ENCODE peak calls at places on chromosomes 2 and 18, in eight cellular contexts. One of them, this sample, is unnamed. For H3K4me1, the result is how much of the 10 kb centered on the place peaks cover.

GRCh38 chr2:166494140-166494544 is at the start of gene SCN7A:
- DNase-seq in CD8-positive, alpha-beta memory T cell: no peak
- DNase-seq in transverse colon: peak
- DNase-seq in A549: no peak
- DNase-seq in A673: peak
- DNase-seq in heart left ventricle: peak
- DNase-seq in DND-41: no peak
- DNase-seq in aorta: peak
- DNase-seq in this sample: peak

GRCh38 chr2:22261165-22261564 is 1123.8 kb upstream of the KLHL29 start:
- DNase-seq in CD8-positive, alpha-beta memory T cell: no peak
- DNase-seq in transverse colon: no peak
- DNase-seq in A549: no peak
- DNase-seq in A673: no peak
- DNase-seq in heart left ventricle: no peak
- DNase-seq in DND-41: no peak
- DNase-seq in aorta: no peak
- DNase-seq in this sample: no peak

GRCh38 chr2:26768759-26769500 is 4.8 kb downstream of the SLC35F6 start:
- DNase-seq in CD8-positive, alpha-beta memory T cell: no peak
- DNase-seq in transverse colon: peak
- DNase-seq in A549: peak
- DNase-seq in A673: no peak
- DNase-seq in heart left ventricle: peak
- DNase-seq in DND-41: no peak
- DNase-seq in aorta: peak
- DNase-seq in this sample: peak

GRCh38 chr2:55581875-55582547 is 35.4 kb downstream of the PPP4R3B start:
- DNase-seq in CD8-positive, alpha-beta memory T cell: no peak
- DNase-seq in transverse colon: peak
- DNase-seq in A549: no peak
- DNase-seq in A673: peak
- DNase-seq in heart left ventricle: no peak
- DNase-seq in DND-41: no peak
- DNase-seq in aorta: no peak
- DNase-seq in this sample: no peak

GRCh38 chr2:221088506-221088905 is 483.6 kb downstream of the EPHA4 start:
- DNase-seq in CD8-positive, alpha-beta memory T cell: no peak
- DNase-seq in transverse colon: no peak
- DNase-seq in A549: no peak
- DNase-seq in A673: no peak
- DNase-seq in heart left ventricle: no peak
- DNase-seq in DND-41: no peak
- DNase-seq in aorta: no peak
- DNase-seq in this sample: no peak

GRCh38 chr2:61670591-61671503 is 132.7 kb upstream of the XPO1 start:
- DNase-seq in CD8-positive, alpha-beta memory T cell: no peak
- DNase-seq in transverse colon: peak
- DNase-seq in A549: peak
- DNase-seq in A673: no peak
- DNase-seq in heart left ventricle: no peak
- DNase-seq in DND-41: no peak
- DNase-seq in aorta: no peak
- DNase-seq in this sample: peak

GRCh38 chr2:204505488-204505887 is 39.8 kb upstream of the PARD3B start:
- DNase-seq in CD8-positive, alpha-beta memory T cell: no peak
- DNase-seq in transverse colon: no peak
- DNase-seq in A549: no peak
- DNase-seq in A673: no peak
- DNase-seq in heart left ventricle: no peak
- DNase-seq in DND-41: no peak
- DNase-seq in aorta: no peak
- DNase-seq in this sample: no peak

GRCh38 chr2:6471419-6471818 is 394.3 kb downstream of the CMPK2 start:
- DNase-seq in CD8-positive, alpha-beta memory T cell: no peak
- DNase-seq in transverse colon: no peak
- DNase-seq in A549: no peak
- DNase-seq in A673: no peak
- DNase-seq in heart left ventricle: no peak
- DNase-seq in DND-41: no peak
- DNase-seq in aorta: no peak
- DNase-seq in this sample: no peak

GRCh38 chr2:206086683-206087350 is 843 bp upstream of the INO80D start:
- DNase-seq in CD8-positive, alpha-beta memory T cell: no peak
- DNase-seq in transverse colon: no peak
- DNase-seq in A549: peak
- DNase-seq in A673: peak
- DNase-seq in heart left ventricle: no peak
- DNase-seq in DND-41: no peak
- DNase-seq in aorta: no peak
- DNase-seq in this sample: no peak

GRCh38 chr2:160426604-160427003 is 67.0 kb downstream of the RBMS1 start:
- DNase-seq in CD8-positive, alpha-beta memory T cell: no peak
- DNase-seq in transverse colon: no peak
- DNase-seq in A549: no peak
- DNase-seq in A673: peak
- DNase-seq in heart left ventricle: no peak
- DNase-seq in DND-41: no peak
- DNase-seq in aorta: no peak
- DNase-seq in this sample: no peak

GRCh38 chr2:160425394-160425793 is 68.2 kb downstream of the RBMS1 start:
- DNase-seq in CD8-positive, alpha-beta memory T cell: no peak
- DNase-seq in transverse colon: no peak
- DNase-seq in A549: no peak
- DNase-seq in A673: no peak
- DNase-seq in heart left ventricle: no peak
- DNase-seq in DND-41: no peak
- DNase-seq in aorta: no peak
- DNase-seq in this sample: no peak

GRCh38 chr2:160428425-160428763 is 65.2 kb downstream of the RBMS1 start:
- DNase-seq in CD8-positive, alpha-beta memory T cell: no peak
- DNase-seq in transverse colon: no peak
- DNase-seq in A549: no peak
- DNase-seq in A673: peak
- DNase-seq in heart left ventricle: no peak
- DNase-seq in DND-41: no peak
- DNase-seq in aorta: no peak
- DNase-seq in this sample: no peak

GRCh38 chr2:160427629-160428424 is 65.8 kb downstream of the RBMS1 start:
- DNase-seq in CD8-positive, alpha-beta memory T cell: peak
- DNase-seq in transverse colon: peak
- DNase-seq in A549: no peak
- DNase-seq in A673: peak
- DNase-seq in heart left ventricle: no peak
- DNase-seq in DND-41: peak
- DNase-seq in aorta: no peak
- DNase-seq in this sample: no peak

DNA sequence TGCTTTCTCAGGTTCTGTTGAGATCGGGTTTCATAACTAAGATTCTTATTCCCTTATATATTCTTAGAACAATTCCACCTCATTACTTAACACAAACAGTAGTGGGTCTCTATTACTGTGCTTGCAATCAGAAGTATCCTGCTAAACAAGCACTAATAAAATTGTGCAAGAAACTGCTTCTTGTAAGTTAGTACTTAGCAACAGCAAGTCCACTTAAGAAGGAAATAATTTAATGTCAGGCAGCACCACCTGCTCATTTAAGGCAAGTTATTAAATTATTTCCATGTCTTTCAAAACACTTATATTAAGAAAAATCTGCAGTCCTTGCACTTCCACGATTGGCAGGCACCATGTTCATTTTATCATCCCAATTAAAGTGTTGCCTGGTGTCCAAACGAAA is 67.8 kb downstream of the RBMS1 start:
- DNase-seq in CD8-positive, alpha-beta memory T cell: no peak
- DNase-seq in transverse colon: no peak
- DNase-seq in A549: no peak
- DNase-seq in A673: peak
- DNase-seq in heart left ventricle: no peak
- DNase-seq in DND-41: no peak
- DNase-seq in aorta: no peak
- DNase-seq in this sample: no peak
- H3K4me1 ChIP-seq in CD8-positive, alpha-beta memory T cell: under half
- H3K4me1 ChIP-seq in transverse colon: under half
- H3K4me1 ChIP-seq in A549: under half
- H3K4me1 ChIP-seq in A673: under half
- H3K4me1 ChIP-seq in heart left ventricle: under half
- H3K4me1 ChIP-seq in DND-41: half or more
- H3K4me1 ChIP-seq in aorta: under half
- H3K4me1 ChIP-seq in this sample: half or more

GRCh38 chr18:35289293-35290069 is 548 bp downstream of the ZSCAN30 start:
- DNase-seq in CD8-positive, alpha-beta memory T cell: peak
- DNase-seq in transverse colon: peak
- DNase-seq in A549: no peak
- DNase-seq in A673: no peak
- DNase-seq in heart left ventricle: no peak
- DNase-seq in DND-41: no peak
- DNase-seq in aorta: no peak
- DNase-seq in this sample: no peak

GRCh38 chr18:35290070-35290735 is at the start of gene ZSCAN30:
- DNase-seq in CD8-positive, alpha-beta memory T cell: peak
- DNase-seq in transverse colon: peak
- DNase-seq in A549: peak
- DNase-seq in A673: peak
- DNase-seq in heart left ventricle: peak
- DNase-seq in DND-41: peak
- DNase-seq in aorta: peak
- DNase-seq in this sample: peak

GRCh38 chr18:35282353-35282752 is 7.7 kb downstream of the ZSCAN30 start:
- DNase-seq in CD8-positive, alpha-beta memory T cell: no peak
- DNase-seq in transverse colon: no peak
- DNase-seq in A549: no peak
- DNase-seq in A673: no peak
- DNase-seq in heart left ventricle: no peak
- DNase-seq in DND-41: no peak
- DNase-seq in aorta: no peak
- DNase-seq in this sample: no peak

GRCh38 chr18:35283923-35284794 is 5.9 kb downstream of the ZSCAN30 start:
- DNase-seq in CD8-positive, alpha-beta memory T cell: no peak
- DNase-seq in transverse colon: no peak
- DNase-seq in A549: peak
- DNase-seq in A673: no peak
- DNase-seq in heart left ventricle: no peak
- DNase-seq in DND-41: peak
- DNase-seq in aorta: no peak
- DNase-seq in this sample: no peak

GRCh38 chr18:35284846-35285245 is 5.2 kb downstream of the ZSCAN30 start:
- DNase-seq in CD8-positive, alpha-beta memory T cell: no peak
- DNase-seq in transverse colon: no peak
- DNase-seq in A549: no peak
- DNase-seq in A673: no peak
- DNase-seq in heart left ventricle: no peak
- DNase-seq in DND-41: no peak
- DNase-seq in aorta: no peak
- DNase-seq in this sample: no peak
- H3K4me3 ChIP-seq in CD8-positive, alpha-beta memory T cell: no peak
- H3K4me3 ChIP-seq in transverse colon: no peak
- H3K4me3 ChIP-seq in A549: no peak
- H3K4me3 ChIP-seq in A673: no peak
- H3K4me3 ChIP-seq in heart left ventricle: no peak
- H3K4me3 ChIP-seq in DND-41: no peak
- H3K4me3 ChIP-seq in aorta: no peak
- H3K4me3 ChIP-seq in this sample: no peak

GRCh38 chr2:208464205-208464604 is 57.6 kb downstream of the PTH2R start:
- DNase-seq in CD8-positive, alpha-beta memory T cell: no peak
- DNase-seq in transverse colon: no peak
- DNase-seq in A549: no peak
- DNase-seq in A673: no peak
- DNase-seq in heart left ventricle: no peak
- DNase-seq in DND-41: no peak
- DNase-seq in aorta: no peak
- DNase-seq in this sample: no peak

GRCh38 chr2:208466133-208466919 is 59.7 kb downstream of the PTH2R start:
- DNase-seq in CD8-positive, alpha-beta memory T cell: no peak
- DNase-seq in transverse colon: no peak
- DNase-seq in A549: peak
- DNase-seq in A673: peak
- DNase-seq in heart left ventricle: no peak
- DNase-seq in DND-41: peak
- DNase-seq in aorta: no peak
- DNase-seq in this sample: no peak

GRCh38 chr2:208466920-208467298 is 60.3 kb downstream of the PTH2R start:
- DNase-seq in CD8-positive, alpha-beta memory T cell: no peak
- DNase-seq in transverse colon: no peak
- DNase-seq in A549: no peak
- DNase-seq in A673: no peak
- DNase-seq in heart left ventricle: no peak
- DNase-seq in DND-41: no peak
- DNase-seq in aorta: no peak
- DNase-seq in this sample: no peak

DNA sequence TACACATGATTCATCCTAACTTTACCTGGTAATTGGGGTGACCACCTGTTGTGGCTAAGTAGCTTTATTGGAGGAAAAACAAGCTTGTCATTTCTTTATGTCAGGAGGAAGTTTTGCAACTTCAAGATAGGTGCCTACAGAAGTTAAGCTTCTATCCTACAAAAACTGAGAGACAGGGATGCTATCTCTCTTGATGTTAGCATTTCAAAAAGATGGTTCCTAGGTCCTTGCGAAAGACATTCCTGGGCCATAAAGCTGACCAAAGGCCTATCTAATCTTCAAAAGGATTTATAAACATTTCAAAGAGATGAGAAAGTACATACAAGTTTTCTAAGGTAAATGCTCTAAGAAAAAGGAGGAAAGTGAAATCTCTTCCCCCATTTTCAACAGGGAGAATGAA is 61.0 kb downstream of the PTH2R start:
- DNase-seq in CD8-positive, alpha-beta memory T cell: no peak
- DNase-seq in transverse colon: no peak
- DNase-seq in A549: no peak
- DNase-seq in A673: no peak
- DNase-seq in heart left ventricle: no peak
- DNase-seq in DND-41: no peak
- DNase-seq in aorta: no peak
- DNase-seq in this sample: no peak
- H3K4me1 ChIP-seq in CD8-positive, alpha-beta memory T cell: under half
- H3K4me1 ChIP-seq in transverse colon: under half
- H3K4me1 ChIP-seq in A549: under half
- H3K4me1 ChIP-seq in A673: under half
- H3K4me1 ChIP-seq in heart left ventricle: under half
- H3K4me1 ChIP-seq in DND-41: under half
- H3K4me1 ChIP-seq in aorta: under half
- H3K4me1 ChIP-seq in this sample: under half

DNA sequence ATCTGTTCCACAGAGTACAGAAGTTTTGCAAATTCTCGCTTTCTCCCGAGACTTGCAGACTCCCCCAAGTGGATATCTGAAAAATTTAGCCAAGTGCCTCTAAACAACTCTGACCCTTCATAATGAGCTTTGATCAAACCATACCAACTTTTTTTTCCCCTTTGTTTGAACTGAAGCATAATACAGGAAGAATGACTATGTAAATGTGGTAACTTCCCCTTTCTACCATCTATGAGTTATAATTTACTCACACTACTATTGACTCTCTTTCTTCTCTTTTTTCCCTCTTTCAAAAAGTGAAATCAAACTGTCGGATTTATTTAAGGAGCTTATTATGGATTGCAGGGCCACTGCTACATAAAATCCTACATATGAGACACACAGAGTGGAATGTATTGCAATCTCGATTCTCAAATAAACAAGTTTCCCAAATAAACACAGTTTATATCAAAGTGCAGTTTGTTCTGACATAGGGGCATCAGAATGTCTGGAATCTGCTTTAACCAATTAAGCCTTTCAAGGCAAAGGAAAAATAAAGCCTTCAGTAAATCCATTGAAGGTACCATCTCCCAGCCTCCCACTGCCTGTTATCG is 1.4 kb upstream of the ZNF804A start:
- DNase-seq in CD8-positive, alpha-beta memory T cell: no peak
- DNase-seq in transverse colon: no peak
- DNase-seq in A549: no peak
- DNase-seq in A673: peak
- DNase-seq in heart left ventricle: no peak
- DNase-seq in DND-41: no peak
- DNase-seq in aorta: no peak
- DNase-seq in this sample: no peak
- H3K4me3 ChIP-seq in CD8-positive, alpha-beta memory T cell: no peak
- H3K4me3 ChIP-seq in transverse colon: no peak
- H3K4me3 ChIP-seq in A549: peak
- H3K4me3 ChIP-seq in A673: peak
- H3K4me3 ChIP-seq in heart left ventricle: peak
- H3K4me3 ChIP-seq in DND-41: no peak
- H3K4me3 ChIP-seq in aorta: peak
- H3K4me3 ChIP-seq in this sample: peak